ENCODE peak calls at places on chromosomes 16 and 17, in five cellular contexts. O is GM12892, B is SK-N-SH, R is K562, Z is HepG2. I is an unnamed sample.
A peak's percentile ranks its signal among the peaks of the same experiment; 100 is the strongest.

GRCh38 chr17:71398706-71399620 is 721.9 kb upstream of the SOX9 start:
- DNase-seq in O (no peak), B (no peak), R (no peak), Z (no peak), I (no peak)

GRCh38 chr17:44144966-44145739 is 3.4 kb downstream of the HROB start:
- DNase-seq in O (no peak), B (no peak), R (no peak), Z (no peak), I (no peak)

GRCh38 chr16:81451753-81452680 is 7.4 kb downstream of the CMIP start:
- DNase-seq in O (no peak), B (no peak), R (no peak), Z (peak; percentile 99), I (no peak)

GRCh38 chr17:62014526-62014925 is 50.6 kb downstream of the MED13 start:
- DNase-seq in O (no peak), B (no peak), R (no peak), Z (no peak), I (no peak)

GRCh38 chr17:21377821-21378396 is 1.8 kb downstream of the KCNJ12 start:
- DNase-seq in O (no peak), B (peak; percentile 74), R (no peak), Z (no peak), I (no peak)

GRCh38 chr16:2933136-2933535 is 21.4 kb downstream of the FLYWCH1 start:
- DNase-seq in O (no peak), B (no peak), R (no peak), Z (no peak), I (no peak)

GRCh38 chr17:27954521-27955495 is 61.6 kb upstream of the LYRM9 start:
- DNase-seq in O (no peak), B (no peak), R (no peak), Z (no peak), I (no peak)

GRCh38 chr17:75404739-75405364 is 626 bp downstream of the GRB2 start:
- DNase-seq in O (no peak), B (peak; percentile 67), R (no peak), Z (no peak), I (no peak)

GRCh38 chr17:34598161-34598776 is 18.9 kb downstream of the TMEM132E start:
- DNase-seq in O (no peak), B (peak; percentile 75), R (peak; percentile 34), Z (peak; percentile 81), I (no peak)

GRCh38 chr17:81492706-81493105 is 19.9 kb downstream of the ACTG1 start:
- DNase-seq in O (no peak), B (no peak), R (no peak), Z (no peak), I (no peak)

GRCh38 chr17:73017653-73018052 is 74.8 kb downstream of the SLC39A11 start:
- DNase-seq in O (no peak), B (no peak), R (no peak), Z (no peak), I (no peak)

GRCh38 chr16:75789237-75789636 is 62.9 kb upstream of the CPHXL start:
- DNase-seq in O (peak; percentile 15), B (peak; percentile 58), R (peak; percentile 39), Z (peak; percentile 53), I (peak; percentile 30)

GRCh38 chr16:67514382-67514828 is 14.2 kb upstream of the RIPOR1 start:
- DNase-seq in O (no peak), B (peak; percentile 61), R (peak; percentile 58), Z (peak; percentile 87), I (peak; percentile 47)

GRCh38 chr16:66399930-66400329 is 27.2 kb upstream of the BEAN1 start:
- DNase-seq in O (no peak), B (peak; percentile 46), R (no peak), Z (no peak), I (no peak)

GRCh38 chr17:38897671-38898290 is 27.6 kb upstream of the LASP1NB start:
- DNase-seq in O (no peak), B (no peak), R (no peak), Z (no peak), I (no peak)

GRCh38 chr17:6137716-6138502 is 67.7 kb downstream of the WSCD1 start:
- DNase-seq in O (no peak), B (no peak), R (no peak), Z (no peak), I (no peak)

GRCh38 chr17:58402679-58403078 is 14.7 kb downstream of the RNF43 start:
- DNase-seq in O (no peak), B (no peak), R (no peak), Z (no peak), I (no peak)

GRCh38 chr16:1989826-1990335 is at the start of gene SYNGR3:
- DNase-seq in O (no peak), B (peak; percentile 86), R (peak; percentile 47), Z (no peak), I (no peak)

GRCh38 chr17:6352016-6352415 is 82.9 kb downstream of the AIPL1 start:
- DNase-seq in O (no peak), B (no peak), R (no peak), Z (no peak), I (no peak)

GRCh38 chr17:82536220-82537201 is 17.0 kb downstream of the FOXK2 start:
- DNase-seq in O (no peak), B (peak; percentile 54), R (no peak), Z (no peak), I (no peak)

GRCh38 chr17:57284583-57284982 is 28.3 kb downstream of the MSI2 start:
- DNase-seq in O (no peak), B (no peak), R (peak; percentile 50), Z (no peak), I (peak; percentile 36)

GRCh38 chr17:68089881-68090280 is 54.3 kb downstream of the KPNA2 start:
- DNase-seq in O (no peak), B (no peak), R (no peak), Z (peak; percentile 80), I (no peak)

GRCh38 chr17:58324409-58325288 is 3.9 kb downstream of the TSPOAP1 start:
- DNase-seq in O (peak; percentile 23), B (peak; percentile 97), R (no peak), Z (no peak), I (no peak)

GRCh38 chr17:74305865-74306654 is 20.0 kb upstream of the KIF19 start:
- DNase-seq in O (no peak), B (no peak), R (no peak), Z (no peak), I (no peak)

GRCh38 chr16:12541672-12542071 is 262.0 kb downstream of the CPPED1 start:
- DNase-seq in O (no peak), B (no peak), R (peak; percentile 26), Z (no peak), I (no peak)
- TF ChIP-seq TAF1 in O (no peak), B (no peak), R (no peak), Z (no peak), I (no peak)

GRCh38 chr16:76535-77272 is 1.3 kb upstream of the MPG start:
- DNase-seq in O (peak; percentile 52), B (no peak), R (peak; percentile 85), Z (peak; percentile 66), I (no peak)
- TF ChIP-seq TAF1 in O (no peak), B (no peak), R (peak; percentile 21), Z (no peak), I (no peak)

GRCh38 chr16:15836074-15836473 is 20.8 kb downstream of the MYH11 start:
- DNase-seq in O (no peak), B (no peak), R (no peak), Z (no peak), I (no peak)

GRCh38 chr16:15837761-15838160 is 19.1 kb downstream of the MYH11 start:
- DNase-seq in O (no peak), B (no peak), R (no peak), Z (no peak), I (no peak)

GRCh38 chr16:15833551-15833950 is 23.3 kb downstream of the MYH11 start:
- DNase-seq in O (no peak), B (no peak), R (no peak), Z (no peak), I (no peak)

GRCh38 chr16:15835136-15835878 is 21.5 kb downstream of the MYH11 start:
- DNase-seq in O (no peak), B (no peak), R (no peak), Z (no peak), I (no peak)

DNA sequence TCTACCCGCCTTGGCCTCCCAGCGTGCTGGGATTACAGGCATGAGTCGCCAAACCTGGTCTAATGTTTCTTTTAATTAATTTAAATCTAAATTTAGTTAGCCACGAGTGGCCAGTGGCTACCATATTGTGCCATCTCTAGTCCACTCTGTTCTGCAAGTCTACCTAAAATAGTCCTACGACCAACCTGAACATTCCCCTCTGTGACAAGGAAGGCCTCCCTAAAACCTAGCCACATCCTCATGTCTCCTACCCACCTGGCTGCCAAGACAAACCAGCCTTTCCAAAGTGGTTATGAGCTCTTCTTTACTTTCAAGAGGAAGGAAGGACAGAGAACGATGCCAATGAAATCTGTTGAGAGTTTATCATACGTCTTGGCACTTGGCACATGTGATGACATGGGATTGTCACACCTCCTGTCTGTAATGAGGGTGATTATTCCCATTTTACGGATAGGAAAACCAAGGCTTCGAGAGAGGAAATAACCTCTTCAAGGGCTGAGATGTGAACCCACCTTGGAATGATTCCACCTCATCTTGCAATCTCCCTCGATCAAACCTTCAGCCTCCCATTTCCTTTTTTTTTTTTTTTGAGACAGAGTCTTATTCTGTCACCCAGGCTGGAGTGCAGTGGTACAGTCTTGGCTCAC is 19.7 kb downstream of the MYH11 start:
- DNase-seq in O (no peak), B (no peak), R (no peak), Z (no peak), I (no peak)
- TF ChIP-seq TAF1 in O (no peak), B (no peak), R (no peak), Z (no peak), I (no peak)

GRCh38 chr16:68704232-68704867 is 32.7 kb upstream of the CDH1 start:
- DNase-seq in O (peak; percentile 63), B (peak; percentile 85), R (peak; percentile 72), Z (peak; percentile 89), I (peak; percentile 63)

GRCh38 chr16:68695575-68695974 is 41.5 kb upstream of the CDH1 start:
- DNase-seq in O (no peak), B (no peak), R (no peak), Z (no peak), I (no peak)

GRCh38 chr16:68698091-68698490 is 39.0 kb upstream of the CDH1 start:
- DNase-seq in O (no peak), B (no peak), R (no peak), Z (no peak), I (no peak)

GRCh38 chr16:68696514-68696913 is 40.6 kb upstream of the CDH1 start:
- DNase-seq in O (no peak), B (no peak), R (no peak), Z (peak; percentile 28), I (no peak)

DNA sequence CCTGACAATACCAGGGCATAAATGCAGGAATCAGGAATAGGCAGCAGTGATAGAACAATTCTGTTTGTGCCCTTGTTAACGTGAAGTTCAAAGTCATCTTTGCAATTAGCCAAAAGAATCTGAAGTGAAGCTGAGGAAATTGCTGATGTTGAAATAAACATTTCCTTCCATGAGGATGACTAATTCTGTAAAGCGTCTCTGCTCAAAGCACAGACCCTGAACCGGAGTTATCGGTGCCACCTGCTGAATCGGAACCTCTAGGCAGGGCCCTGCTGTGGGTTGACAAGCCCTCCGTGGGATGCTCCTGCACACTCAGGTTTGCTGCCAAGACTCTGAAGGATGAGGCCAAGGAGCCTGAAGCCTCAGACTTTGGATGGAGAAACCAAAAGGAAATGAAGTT is 37.0 kb upstream of the CDH1 start:
- DNase-seq in O (no peak), B (no peak), R (no peak), Z (peak; percentile 15), I (no peak)
- TF ChIP-seq TAF1 in O (no peak), B (no peak), R (no peak), Z (no peak), I (no peak)

GRCh38 chr16:27995378-27995777 is 68.1 kb downstream of the GSG1L start:
- DNase-seq in O (no peak), B (no peak), R (no peak), Z (no peak), I (no peak)
- TF ChIP-seq TAF1 in O (no peak), B (no peak), R (no peak), Z (no peak), I (no peak)

GRCh38 chr17:17118399-17118798 is 76.1 kb downstream of the MPRIP start:
- DNase-seq in O (no peak), B (no peak), R (no peak), Z (peak; percentile 45), I (no peak)
- TF ChIP-seq TAF1 in O (no peak), B (no peak), R (no peak), Z (no peak), I (no peak)